ENCODE peak calls at places on chromosomes 7 and 10, in seven cellular contexts. C is neural progenitor cell, R is astrocyte, F is DND-41, Y is lower lobe of right lung, V is H1, A is thoracic aorta. S is an unnamed sample.

GRCh38 chr10:131184503-131184902 is 127.0 kb downstream of the TCERG1L start:
- DNase-seq in C (no peak), F (no peak), Y (no peak), V (peak), R (no peak), A (no peak), S (no peak)

GRCh38 chr10:71547841-71548493 is 151.2 kb downstream of the CDH23 start:
- DNase-seq in F (no peak), C (peak), A (no peak), V (no peak), R (peak), Y (peak), S (no peak)

GRCh38 chr10:59003203-59003602 is 173.2 kb upstream of the PHYHIPL start:
- DNase-seq in R (no peak), V (no peak), C (no peak), A (no peak), Y (no peak), F (no peak), S (no peak)

GRCh38 chr10:22825841-22826240 is 102.0 kb upstream of the ARMC3 start:
- DNase-seq in F (no peak), R (no peak), A (no peak), C (no peak), Y (peak), V (no peak), S (no peak)

GRCh38 chr10:69344591-69345244 is 66.4 kb downstream of the HK1 start:
- DNase-seq in Y (no peak), V (no peak), R (no peak), F (peak), A (no peak), C (no peak), S (no peak)

GRCh38 chr10:35089641-35090161 is 440 bp downstream of the CUL2 start:
- DNase-seq in F (peak), V (no peak), A (peak), Y (no peak), C (peak), R (peak), S (no peak)

GRCh38 chr10:129809431-129809830 is 154.6 kb downstream of the EBF3 start:
- DNase-seq in R (no peak), A (no peak), V (no peak), C (no peak), Y (no peak), F (no peak), S (no peak)

GRCh38 chr10:120005408-120006280 is 113.1 kb downstream of the SEC23IP start:
- DNase-seq in F (no peak), A (no peak), Y (no peak), R (peak), V (no peak), C (peak), S (no peak)

GRCh38 chr7:91397612-91398011 is 133.4 kb downstream of the FZD1 start:
- DNase-seq in F (no peak), V (no peak), Y (no peak), R (no peak), C (no peak), A (no peak), S (no peak)

GRCh38 chr10:15824498-15824897 is 35.8 kb downstream of the MINDY3 start:
- DNase-seq in R (peak), V (no peak), Y (no peak), C (no peak), F (no peak), A (no peak), S (no peak)

GRCh38 chr10:112052176-112052575 is 131.4 kb downstream of the GPAM start:
- DNase-seq in V (no peak), F (no peak), Y (no peak), A (no peak), R (no peak), C (no peak), S (no peak)

GRCh38 chr10:65570143-65571010 is 1355.5 kb upstream of the LRRTM3 start:
- DNase-seq in F (no peak), R (peak), C (peak), V (peak), A (no peak), Y (peak), S (no peak)

GRCh38 chr10:45383682-45384320 is 9.8 kb downstream of the ALOX5 start:
- DNase-seq in Y (no peak), V (no peak), A (no peak), C (no peak), F (no peak), R (no peak), S (no peak)

GRCh38 chr7:95899919-95900513 is 127.7 kb downstream of the DYNC1I1 start:
- DNase-seq in R (no peak), A (no peak), F (no peak), C (peak), V (no peak), Y (no peak), S (no peak)

GRCh38 chr7:116011584-116011983 is 19.0 kb downstream of the TFEC start:
- DNase-seq in Y (no peak), C (no peak), V (no peak), A (no peak), R (no peak), F (no peak), S (no peak)

GRCh38 chr7:41006591-41006990 is 696.3 kb downstream of the INHBA start:
- DNase-seq in A (no peak), R (peak), V (no peak), F (no peak), C (no peak), Y (no peak), S (no peak)

GRCh38 chr10:100827819-100828743 is 82.7 kb downstream of the PAX2 start:
- DNase-seq in R (no peak), V (peak), Y (no peak), A (no peak), F (no peak), C (peak), S (no peak)

GRCh38 chr7:132291446-132291845 is 284.8 kb downstream of the PLXNA4 start:
- DNase-seq in R (peak), V (no peak), C (no peak), Y (no peak), A (no peak), F (no peak), S (no peak)

GRCh38 chr7:50404392-50404791 is 45.8 kb downstream of the FIGNL1 start:
- DNase-seq in R (no peak), Y (no peak), A (no peak), F (no peak), V (no peak), C (no peak), S (no peak)

DNA sequence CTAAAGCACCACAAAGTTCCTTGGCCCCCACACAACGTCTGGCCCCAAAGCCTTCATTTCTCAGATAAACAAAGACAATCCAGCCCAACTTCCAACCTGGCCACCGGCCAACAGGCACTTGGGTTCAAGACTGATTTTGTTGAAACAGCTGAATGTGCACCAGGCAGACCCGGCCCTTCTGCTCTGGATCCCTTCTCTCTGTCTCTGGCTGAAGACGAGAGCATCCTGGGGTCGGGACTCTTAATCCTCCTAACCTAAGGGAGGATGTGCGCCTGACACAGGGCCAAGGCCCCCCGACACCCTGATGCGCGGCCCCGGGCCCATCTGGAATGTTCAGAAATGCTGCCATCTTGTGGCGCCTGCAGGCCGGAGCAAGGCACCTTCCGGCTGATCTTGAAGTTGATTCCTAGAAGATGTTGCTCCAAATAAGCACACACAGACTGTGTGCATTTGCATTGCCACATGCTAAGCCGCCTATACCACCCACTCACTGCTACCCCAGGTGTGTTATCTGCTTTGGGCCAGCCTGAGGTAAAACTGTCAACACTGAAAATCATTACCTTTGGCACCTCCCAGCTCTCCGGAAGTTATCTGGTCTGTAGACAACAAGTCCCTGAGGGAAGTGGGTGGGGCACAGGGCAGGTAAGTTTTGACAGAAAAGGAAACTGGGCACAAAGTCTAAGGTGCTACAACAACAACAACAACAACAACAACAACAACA is 98.4 kb upstream of the HABP2 start:
- DNase-seq in F (peak), V (peak), C (peak), R (no peak), A (no peak), Y (peak), S (no peak)
- TF ChIP-seq CTCF in F (peak), V (peak), C (peak), R (peak), A (peak), Y (peak), S (no peak)

GRCh38 chr10:27742195-27742925 is 3.3 kb downstream of the MKX start:
- DNase-seq in Y (peak), V (peak), F (no peak), A (no peak), R (peak), C (peak), S (peak)

GRCh38 chr10:27742926-27743735 is 2.5 kb downstream of the MKX start:
- DNase-seq in R (no peak), V (peak), C (peak), F (no peak), Y (peak), A (no peak), S (no peak)

GRCh38 chr10:27745380-27745718 is 270 bp downstream of the MKX start:
- DNase-seq in V (no peak), R (no peak), C (no peak), F (no peak), A (no peak), Y (no peak), S (no peak)

GRCh38 chr10:27744478-27745379 is 890 bp downstream of the MKX start:
- DNase-seq in A (no peak), F (no peak), Y (peak), C (peak), V (peak), R (peak), S (no peak)

DNA sequence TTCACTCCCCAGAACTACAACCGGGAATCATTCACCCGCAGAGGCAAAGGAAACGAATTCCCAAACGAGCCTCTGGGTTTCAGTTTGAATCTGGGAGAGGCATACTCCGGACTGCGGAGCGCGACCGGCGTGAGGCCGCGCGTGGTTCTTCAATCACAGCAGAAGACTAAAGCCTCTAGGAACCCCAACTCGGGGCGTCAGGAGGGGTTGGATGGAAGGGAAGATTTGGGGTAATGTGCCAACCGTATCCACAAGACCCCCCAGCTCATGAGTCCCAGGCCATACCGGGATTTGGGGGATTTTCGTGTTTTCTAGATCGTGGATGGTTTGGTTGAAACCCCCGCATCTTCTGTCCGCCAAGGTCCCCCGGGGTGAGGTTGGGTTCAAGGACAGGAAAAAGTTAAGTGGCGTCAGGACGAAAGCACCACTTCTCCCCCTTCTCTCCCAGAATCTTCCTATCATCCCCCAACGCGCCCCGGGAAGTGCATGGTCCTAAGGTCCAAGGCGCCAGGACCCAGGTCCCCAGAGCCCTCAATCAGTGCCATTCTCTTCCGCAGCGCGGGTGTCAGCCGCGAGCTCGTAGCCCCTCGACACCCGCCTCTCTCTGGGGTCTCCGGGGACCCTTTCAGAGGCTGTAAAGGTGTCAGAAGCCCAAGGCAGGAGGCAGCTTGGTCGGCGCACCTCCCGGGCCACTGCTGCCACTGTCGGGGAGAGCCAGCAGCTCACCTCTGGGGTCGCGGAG is 1.7 kb downstream of the MKX start:
- DNase-seq in R (no peak), F (no peak), A (no peak), Y (no peak), V (peak), C (peak), S (no peak)
- H3K27ac ChIP-seq in R (no peak), F (no peak), A (peak), Y (no peak), V (no peak), C (no peak), S (no peak)

DNA sequence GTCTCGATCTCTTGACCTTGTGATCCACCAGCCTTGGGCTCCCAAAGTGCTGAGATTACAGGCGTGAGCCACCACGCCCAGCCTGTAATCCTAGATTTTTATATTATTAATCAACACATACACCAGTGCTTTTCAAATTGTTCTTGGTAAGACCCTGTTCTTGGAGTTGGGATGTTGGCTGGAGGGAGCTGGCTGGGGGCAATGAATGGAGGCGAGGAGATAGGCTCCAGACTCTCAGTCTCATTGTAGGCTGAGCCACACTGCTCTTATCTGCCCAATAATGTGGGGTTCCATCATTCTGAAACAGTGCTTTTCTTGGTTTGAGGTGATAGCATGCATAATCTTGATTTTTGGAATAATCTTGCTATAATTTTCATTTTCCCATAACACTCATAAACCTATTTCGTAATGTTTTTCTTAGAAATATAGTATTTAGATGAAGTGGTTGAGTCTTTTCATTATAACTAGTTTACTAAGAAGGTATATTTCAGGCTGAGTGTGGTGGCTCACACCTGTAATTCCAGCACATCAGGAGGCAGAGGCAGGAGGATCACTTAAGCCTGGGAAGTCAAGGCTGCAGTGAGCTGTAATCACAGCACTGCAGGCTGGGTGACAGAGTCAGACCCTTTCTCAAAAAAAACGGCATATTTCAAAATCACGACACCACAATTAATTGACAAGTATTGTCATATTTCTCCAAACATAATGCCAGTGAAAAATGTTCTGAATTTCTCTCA is 65.1 kb upstream of the LYZL2 start:
- DNase-seq in Y (no peak), C (no peak), F (no peak), R (no peak), V (no peak), A (no peak), S (no peak)
- TF ChIP-seq CTCF in Y (no peak), C (no peak), F (no peak), R (no peak), V (no peak), A (no peak), S (no peak)

GRCh38 chr10:92755725-92756124 is 66.0 kb downstream of the HHEX start:
- DNase-seq in R (no peak), C (no peak), Y (no peak), F (no peak), V (no peak), A (no peak), S (no peak)

GRCh38 chr10:92757720-92758119 is 68.0 kb downstream of the HHEX start:
- DNase-seq in A (no peak), V (no peak), Y (no peak), R (no peak), F (no peak), C (no peak), S (no peak)

GRCh38 chr10:92756233-92757065 is 66.7 kb downstream of the HHEX start:
- DNase-seq in F (no peak), Y (no peak), C (no peak), V (no peak), R (no peak), A (no peak), S (no peak)

GRCh38 chr10:92758594-92758993 is 68.8 kb downstream of the HHEX start:
- DNase-seq in Y (no peak), A (no peak), R (no peak), V (no peak), F (no peak), C (no peak), S (no peak)

DNA sequence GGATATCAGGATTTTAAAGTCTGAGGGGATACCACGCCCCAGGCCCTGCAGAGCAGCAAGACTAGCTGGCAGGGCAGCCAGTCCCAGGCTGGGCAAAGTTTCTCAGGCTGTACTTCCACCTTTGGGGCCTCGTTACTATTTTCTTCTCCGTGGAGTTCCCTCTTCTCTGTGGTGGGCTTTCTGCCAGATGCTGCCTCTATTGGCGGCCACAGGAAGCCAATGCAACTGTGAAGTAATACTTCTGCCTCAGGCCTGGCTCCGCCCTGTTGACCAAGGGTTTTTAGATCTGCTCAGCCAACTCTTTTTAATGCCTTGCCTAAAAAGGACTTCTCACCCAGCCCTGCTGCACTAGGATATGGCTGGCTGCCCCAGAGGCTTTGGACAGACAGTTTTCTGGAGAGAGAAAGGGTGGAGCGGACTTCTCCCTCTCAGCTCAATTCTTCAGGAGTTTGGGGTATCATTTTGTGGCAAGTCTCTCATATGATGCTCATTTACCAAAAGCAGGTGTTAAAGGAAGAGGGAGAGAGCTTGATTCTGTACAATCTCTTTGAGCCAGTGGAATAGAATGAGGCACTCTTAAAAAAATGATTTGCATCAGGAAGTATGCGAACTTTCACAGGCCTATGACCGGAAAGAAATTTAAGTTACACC is 67.4 kb downstream of the HHEX start:
- DNase-seq in Y (peak), V (peak), R (peak), A (peak), F (no peak), C (peak), S (no peak)
- H3K27ac ChIP-seq in Y (peak), V (no peak), R (no peak), A (peak), F (no peak), C (no peak), S (no peak)

GRCh38 chr7:4003536-4003935 is 678.6 kb upstream of the FOXK1 start:
- DNase-seq in F (no peak), R (no peak), A (no peak), V (no peak), C (no peak), Y (no peak), S (no peak)
- TF ChIP-seq CTCF in F (no peak), R (no peak), A (no peak), V (no peak), C (no peak), Y (no peak), S (no peak)

S was measured in CD4-positive, alpha-beta T cell.